ENCODE peak calls at places on chromosomes 5 and 9, in five cellular contexts. F is stimulated activated CD4-positive, alpha-beta T cell treated with anti-CD3 and anti-CD28 coated beads, Interleukin-4, amount 100 ng/mL, for 24 hours; I is NCI-H1694 treated with DMSO at 0.1 percent for 48 hours; V is T-helper 9 cell; C is Right ventricle myocardium inferior. B is an unnamed sample.

GRCh38 chr5:62296998-62297397 is 9.0 kb upstream of the KIF2A start:
- DNase-seq in F (no peak), I (no peak), V (no peak), C (no peak), B (no peak)

GRCh38 chr5:39446231-39446630 is 21.5 kb upstream of the DAB2 start:
- DNase-seq in F (no peak), I (no peak), V (no peak), C (no peak), B (no peak)

GRCh38 chr5:65199988-65200668 is 281.6 kb downstream of the ADAMTS6 start:
- DNase-seq in F (no peak), I (no peak), V (no peak), C (no peak), B (no peak)

GRCh38 chr5:173612948-173613347 is 3.5 kb downstream of the BOD1 start:
- DNase-seq in F (no peak), I (no peak), V (no peak), C (no peak), B (no peak)

GRCh38 chr9:14561929-14562386 is 131.3 kb downstream of the ZDHHC21 start:
- DNase-seq in F (no peak), I (no peak), V (no peak), C (no peak), B (no peak)

GRCh38 chr9:7185612-7186011 is 427.8 kb downstream of the KDM4C start:
- DNase-seq in F (no peak), I (no peak), V (no peak), C (no peak), B (no peak)

GRCh38 chr9:116365056-116365471 is 211.5 kb downstream of the PAPPA start:
- DNase-seq in F (no peak), I (peak), V (no peak), C (peak), B (peak)

GRCh38 chr9:127683723-127684122 is 23.1 kb upstream of the CFAP157 start:
- DNase-seq in F (no peak), I (no peak), V (no peak), C (no peak), B (no peak)

GRCh38 chr5:65482280-65482726 is 583 bp upstream of the ADAMTS6 start:
- DNase-seq in F (no peak), I (no peak), V (no peak), C (no peak), B (no peak)

GRCh38 chr9:135960328-135961276 is 571 bp downstream of the UBAC1 start:
- DNase-seq in F (no peak), I (no peak), V (no peak), C (peak), B (peak)

GRCh38 chr5:32027093-32027716 is 146.9 kb downstream of the GOLPH3 start:
- DNase-seq in F (no peak), I (no peak), V (no peak), C (no peak), B (no peak)